ENCODE peak calls at places on chromosomes 6 and 20, in seven cellular contexts. K is GM23338; J is hepatocyte; Q is effector memory CD4-positive, alpha-beta T cell; R is brain microvascular endothelial cell; P is CD4-positive, alpha-beta T cell; I is dorsolateral prefrontal cortex. T is an unnamed sample.

GRCh38 chr20:57282691-57283361 is 16.4 kb upstream of the BMP7 start:
- DNase-seq in K (no peak), J (peak; percentile 56), Q (no peak), R (no peak), P (no peak), I (no peak), T (no peak)

GRCh38 chr6:72617721-72618120 is 4.1 kb upstream of the KCNQ5 start:
- DNase-seq in K (no peak), J (no peak), Q (no peak), R (no peak), P (no peak), I (no peak), T (no peak)

GRCh38 chr20:63412889-63413288 is 51.7 kb upstream of the CHRNA4 start:
- DNase-seq in K (no peak), J (no peak), Q (no peak), R (no peak), P (no peak), I (no peak), T (no peak)

GRCh38 chr20:3082955-3083952 is 1.3 kb downstream of the AVP start:
- DNase-seq in K (peak; percentile 55), J (no peak), Q (no peak), R (no peak), P (no peak), I (no peak), T (peak; percentile 72)

GRCh38 chr20:17442588-17442987 is 88.6 kb downstream of the BFSP1 start:
- DNase-seq in K (peak; percentile 86), J (no peak), Q (no peak), R (no peak), P (no peak), I (no peak), T (peak; percentile 82)

GRCh38 chr20:61373956-61374545 is 122.0 kb downstream of the CDH4 start:
- DNase-seq in K (no peak), J (no peak), Q (no peak), R (no peak), P (no peak), I (no peak), T (no peak)

GRCh38 chr6:251920-252319 is 40.4 kb upstream of the DUSP22 start:
- DNase-seq in K (no peak), J (no peak), Q (no peak), R (no peak), P (no peak), I (no peak), T (no peak)

GRCh38 chr20:62752671-62753501 is 43.4 kb upstream of the MRGBP start:
- DNase-seq in K (no peak), J (peak; percentile 75), Q (no peak), R (no peak), P (no peak), I (no peak), T (no peak)

GRCh38 chr6:35967059-35967769 is 46.3 kb upstream of the SRPK1 start:
- DNase-seq in K (no peak), J (peak; percentile 23), Q (no peak), R (no peak), P (no peak), I (no peak), T (no peak)

GRCh38 chr6:112018619-112019416 is 35.1 kb upstream of the CCN6 start:
- DNase-seq in K (no peak), J (no peak), Q (no peak), R (peak; percentile 42), P (no peak), I (no peak), T (peak; percentile 25)

GRCh38 chr6:131257104-131257503 is 121.8 kb downstream of the AKAP7 start:
- DNase-seq in K (no peak), J (no peak), Q (no peak), R (no peak), P (no peak), I (no peak), T (no peak)

GRCh38 chr6:138833819-138834539 is 38.1 kb downstream of the ECT2L start:
- DNase-seq in K (no peak), J (no peak), Q (no peak), R (no peak), P (no peak), I (peak; percentile 38), T (no peak)

GRCh38 chr6:127120787-127121636 is 2.5 kb downstream of the RSPO3 start:
- DNase-seq in K (peak; percentile 87), J (peak; percentile 87), Q (no peak), R (peak; percentile 75), P (peak; percentile 29), I (peak; percentile 76), T (peak; percentile 96)

DNA sequence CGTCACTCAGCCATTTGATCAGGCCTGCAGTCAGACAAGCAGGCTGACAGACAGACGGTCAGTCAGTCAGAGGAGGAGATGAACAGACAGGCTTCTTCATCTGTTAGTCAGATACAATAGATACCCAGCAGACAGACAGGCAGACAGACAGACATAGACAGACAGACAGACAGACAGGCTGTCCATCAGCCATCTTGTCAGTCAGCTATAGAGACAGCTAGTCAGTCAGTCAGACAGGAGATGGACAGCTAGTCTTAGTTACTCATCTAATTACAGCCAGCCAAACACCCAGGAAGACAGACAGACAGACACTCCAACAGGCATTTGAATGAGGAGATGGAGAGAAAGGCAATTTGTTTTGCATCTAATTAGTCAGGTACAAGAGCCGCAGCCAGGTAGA is 36.4 kb downstream of the KCNB1 start:
- DNase-seq in K (no peak), J (no peak), Q (no peak), R (no peak), P (no peak), I (no peak), T (no peak)
- H3K27ac ChIP-seq in K (no peak overlapping the region), J (no peak overlapping the region), Q (no peak overlapping the region), R (no peak overlapping the region), P (no peak overlapping the region), I (peak overlapping the region; percentile 17), T (no peak overlapping the region)

GRCh38 chr20:41534170-41534569 is 84.0 kb downstream of the CHD6 start:
- DNase-seq in K (no peak), J (no peak), Q (no peak), R (no peak), P (no peak), I (no peak), T (no peak)

GRCh38 chr20:41531876-41532275 is 86.3 kb downstream of the CHD6 start:
- DNase-seq in K (no peak), J (no peak), Q (no peak), R (no peak), P (no peak), I (no peak), T (no peak)

GRCh38 chr20:41534842-41535241 is 83.3 kb downstream of the CHD6 start:
- DNase-seq in K (no peak), J (no peak), Q (no peak), R (peak; percentile 23), P (no peak), I (no peak), T (no peak)

GRCh38 chr20:41532935-41533334 is 85.2 kb downstream of the CHD6 start:
- DNase-seq in K (no peak), J (no peak), Q (no peak), R (no peak), P (no peak), I (no peak), T (no peak)

GRCh38 chr20:41533537-41534136 is 84.5 kb downstream of the CHD6 start:
- DNase-seq in K (no peak), J (no peak), Q (no peak), R (no peak), P (no peak), I (no peak), T (no peak)
- H3K27ac ChIP-seq in K (no peak overlapping the region), J (no peak overlapping the region), Q (no peak overlapping the region), R (no peak overlapping the region), P (no peak overlapping the region), I (no peak overlapping the region), T (no peak overlapping the region)

GRCh38 chr20:37096415-37097039 is 730 bp upstream of the RBL1 start:
- DNase-seq in K (no peak), J (no peak), Q (no peak), R (no peak), P (no peak), I (no peak), T (no peak)
- H3K27ac ChIP-seq in K (peak overlapping the region; percentile 99), J (peak overlapping the region; percentile 95), Q (peak overlapping the region; percentile 80), R (no peak overlapping the region), P (peak overlapping the region; percentile 69), I (peak overlapping the region; percentile 74), T (no peak overlapping the region)

DNA sequence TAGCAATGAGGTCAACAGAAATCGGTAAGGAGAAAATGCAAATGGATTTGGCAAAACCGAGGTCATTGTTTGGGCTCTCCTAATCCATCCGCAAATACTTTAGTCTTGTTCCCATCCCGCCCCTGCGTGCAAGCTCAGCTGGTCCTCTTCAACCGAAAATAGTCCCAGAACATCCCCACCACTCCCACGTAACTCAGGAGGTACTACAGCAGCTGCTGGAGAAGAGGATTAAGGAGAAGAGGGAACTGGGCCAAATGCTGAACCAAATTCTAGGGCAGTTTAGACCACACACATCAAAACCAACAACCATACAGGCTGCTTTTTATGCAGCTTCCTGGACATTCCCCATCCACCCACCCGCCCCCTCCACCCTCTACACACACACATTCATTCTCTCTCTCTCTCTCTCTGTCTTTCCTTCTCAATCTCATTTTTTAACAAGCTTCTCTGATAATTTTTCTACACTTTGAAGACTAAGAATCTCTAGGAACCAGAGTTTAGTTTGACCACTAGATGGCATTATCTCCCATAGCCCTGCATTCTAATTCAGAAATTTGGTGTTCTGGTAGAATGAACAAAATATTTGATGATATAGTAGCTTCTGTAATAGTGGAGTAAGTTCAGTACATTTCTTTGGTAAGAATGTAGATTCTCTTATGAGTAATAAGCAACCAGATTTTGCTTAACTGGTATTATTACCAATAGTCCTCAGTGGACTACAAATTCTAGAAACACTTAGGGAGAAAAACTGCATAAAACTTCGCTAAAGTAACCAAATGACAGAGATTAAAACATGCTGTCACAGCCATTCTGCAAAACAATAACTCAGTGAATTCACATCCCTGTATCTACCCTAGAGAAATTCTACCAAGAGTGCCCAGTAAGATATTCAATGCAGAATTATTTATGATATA is 52.1 kb upstream of the BEND6 start:
- DNase-seq in K (peak; percentile 68), J (peak; percentile 42), Q (no peak), R (peak; percentile 18), P (no peak), I (peak; percentile 64), T (peak; percentile 56)
- H3K27ac ChIP-seq in K (no peak overlapping the region), J (no peak overlapping the region), Q (no peak overlapping the region), R (no peak overlapping the region), P (no peak overlapping the region), I (peak overlapping the region; percentile 5), T (no peak overlapping the region)

GRCh38 chr6:53044071-53044470 is 21.1 kb upstream of the FBXO9 start:
- DNase-seq in K (peak; percentile 47), J (peak; percentile 50), Q (no peak), R (peak; percentile 89), P (no peak), I (no peak), T (peak; percentile 85)
- H3K27ac ChIP-seq in K (peak overlapping the region; percentile 35), J (no peak overlapping the region), Q (no peak overlapping the region), R (peak overlapping the region; percentile 87), P (no peak overlapping the region), I (peak overlapping the region; percentile 24), T (no peak overlapping the region)

GRCh38 chr20:13098720-13099355 is 90.1 kb downstream of the SPTLC3 start:
- DNase-seq in K (peak; percentile 48), J (no peak), Q (no peak), R (no peak), P (no peak), I (no peak), T (no peak)
- H3K27ac ChIP-seq in K (no peak overlapping the region), J (peak overlapping the region; percentile 39), Q (no peak overlapping the region), R (no peak overlapping the region), P (no peak overlapping the region), I (no peak overlapping the region), T (no peak overlapping the region)

T was measured in endodermal cell.